ENCODE peak calls at places on chromosome 3, in six cellular contexts. V is AG09309, R is colonic mucosa, H is epithelial cell of esophagus, D is GM12878, Y is PC-3. B is an unnamed sample.

GRCh38 chr3:65927576-65927975 is 111.1 kb downstream of the MAGI1 start:
- DNase-seq in H (peak), V (no peak), Y (peak), R (no peak), D (no peak), B (no peak)

GRCh38 chr3:45915080-45915479 is 28.2 kb upstream of the CXCR6 start:
- DNase-seq in D (no peak), V (no peak), H (no peak), R (no peak), Y (no peak), B (no peak)

GRCh38 chr3:110731148-110731547 is 340.5 kb upstream of the NECTIN3 start:
- DNase-seq in R (no peak), V (peak), Y (no peak), D (no peak), H (no peak), B (no peak)

GRCh38 chr3:24123596-24123995 is 178.5 kb downstream of the NR1D2 start:
- DNase-seq in V (no peak), R (no peak), D (no peak), H (peak), Y (peak), B (no peak)

GRCh38 chr3:177726807-177727206 is 529.5 kb upstream of the TBL1XR1 start:
- DNase-seq in D (no peak), V (no peak), H (no peak), R (no peak), Y (no peak), B (no peak)

GRCh38 chr3:11954312-11954934 is 49.8 kb upstream of the SYN2 start:
- DNase-seq in R (peak), H (peak), D (no peak), Y (no peak), V (no peak), B (no peak)

GRCh38 chr3:25424238-25425013 is 3.6 kb upstream of the RARB start:
- DNase-seq in D (no peak), R (no peak), Y (peak), V (no peak), H (peak), B (no peak)

GRCh38 chr3:38095687-38096483 is 41.0 kb downstream of the ACAA1 start:
- DNase-seq in R (no peak), H (no peak), V (no peak), Y (no peak), D (no peak), B (no peak)

GRCh38 chr3:104564045-104564643 is 802.6 kb upstream of the ALCAM start:
- DNase-seq in H (peak), D (no peak), Y (peak), V (peak), R (peak), B (peak)

GRCh38 chr3:177294221-177294620 is 96.9 kb upstream of the TBL1XR1 start:
- DNase-seq in R (no peak), V (peak), Y (peak), H (peak), D (no peak), B (no peak)

GRCh38 chr3:143565943-143566342 is 282.3 kb downstream of the SLC9A9 start:
- DNase-seq in R (no peak), Y (no peak), V (peak), D (no peak), H (peak), B (no peak)

GRCh38 chr3:30632065-30632464 is 25.7 kb downstream of the TGFBR2 start:
- DNase-seq in D (no peak), V (peak), Y (peak), R (no peak), H (no peak), B (no peak)

GRCh38 chr3:138367912-138368311 is 19.5 kb downstream of the MRAS start:
- DNase-seq in Y (no peak), R (no peak), D (no peak), V (no peak), H (no peak), B (no peak)

GRCh38 chr3:179454887-179455286 is 3.6 kb upstream of the GNB4 start:
- DNase-seq in Y (no peak), H (peak), D (no peak), R (no peak), V (no peak), B (no peak)

GRCh38 chr3:165192610-165193192 is 3.5 kb downstream of the SLITRK3 start:
- DNase-seq in Y (no peak), D (no peak), R (no peak), H (no peak), V (no peak), B (no peak)

GRCh38 chr3:32316976-32317375 is 74.7 kb upstream of the CMTM7 start:
- DNase-seq in R (no peak), D (no peak), V (no peak), Y (no peak), H (no peak), B (no peak)

GRCh38 chr3:118534519-118534918 is 500.1 kb downstream of the IGSF11 start:
- DNase-seq in V (no peak), H (no peak), R (no peak), D (no peak), Y (no peak), B (no peak)

GRCh38 chr3:65398953-65399352 is 639.8 kb downstream of the MAGI1 start:
- DNase-seq in H (peak), R (no peak), Y (peak), D (no peak), V (no peak), B (no peak)

GRCh38 chr3:180179562-180179961 is 142.8 kb upstream of the PEX5L start:
- DNase-seq in D (no peak), H (no peak), V (no peak), R (no peak), Y (no peak), B (no peak)

GRCh38 chr3:175585898-175586297 is 726.8 kb downstream of the NAALADL2 start:
- DNase-seq in D (no peak), H (peak), Y (peak), R (no peak), V (no peak), B (no peak)

GRCh38 chr3:177195242-177195940 is 1.9 kb downstream of the TBL1XR1 start:
- DNase-seq in D (no peak), H (peak), Y (peak), V (no peak), R (peak), B (peak)

GRCh38 chr3:148128136-148128535 is 569.6 kb upstream of the AGTR1 start:
- DNase-seq in V (no peak), H (no peak), R (no peak), Y (peak), D (no peak), B (peak)

GRCh38 chr3:143628971-143629370 is 219.3 kb downstream of the SLC9A9 start:
- DNase-seq in H (no peak), V (no peak), D (no peak), Y (no peak), R (no peak), B (no peak)

GRCh38 chr3:179324270-179324754 is 1.5 kb downstream of the ZNF639 start:
- DNase-seq in D (no peak), Y (peak), H (peak), V (no peak), R (no peak), B (peak)

GRCh38 chr3:13149331-13150203 is 76.3 kb upstream of the IQSEC1 start:
- DNase-seq in R (no peak), V (no peak), Y (no peak), H (no peak), D (no peak), B (no peak)
- H3K4me3 ChIP-seq in R (no peak), V (no peak), Y (no peak), H (no peak), D (no peak), B (no peak)

GRCh38 chr3:185820973-185821758 is 3.7 kb downstream of the IGF2BP2 start:
- DNase-seq in R (no peak), V (peak), Y (peak), H (peak), D (no peak), B (no peak)
- H3K4me3 ChIP-seq in R (no peak), V (peak), Y (peak), H (peak), D (no peak), B (no peak)

GRCh38 chr3:156687023-156687422 is 12.6 kb downstream of the TIPARP start:
- DNase-seq in V (no peak), H (no peak), R (no peak), Y (no peak), D (no peak), B (no peak)

GRCh38 chr3:156688849-156689452 is 14.6 kb downstream of the TIPARP start:
- DNase-seq in R (no peak), Y (no peak), H (no peak), D (no peak), V (no peak), B (no peak)

GRCh38 chr3:156682963-156683362 is 8.6 kb downstream of the TIPARP start:
- DNase-seq in H (no peak), R (no peak), D (no peak), V (no peak), Y (no peak), B (no peak)

GRCh38 chr3:156685198-156685597 is 10.8 kb downstream of the TIPARP start:
- DNase-seq in R (no peak), H (peak), D (no peak), V (no peak), Y (no peak), B (peak)

GRCh38 chr3:156685752-156686151 is 11.4 kb downstream of the TIPARP start:
- DNase-seq in R (no peak), H (no peak), Y (no peak), V (no peak), D (no peak), B (peak)
- H3K4me3 ChIP-seq in R (no peak), H (no peak), Y (peak), V (no peak), D (peak), B (no peak)

GRCh38 chr3:41198046-41198445 is 1.3 kb upstream of the CTNNB1 start:
- DNase-seq in V (no peak), Y (no peak), R (no peak), D (no peak), H (no peak), B (no peak)
- H3K4me3 ChIP-seq in V (no peak), Y (no peak), R (no peak), D (no peak), H (no peak), B (no peak)

GRCh38 chr3:10707984-10708868 is 107.8 kb upstream of the SLC6A11 start:
- DNase-seq in H (no peak), R (no peak), Y (no peak), D (no peak), V (no peak), B (no peak)
- H3K4me3 ChIP-seq in H (no peak), R (no peak), Y (no peak), D (no peak), V (no peak), B (no peak)

GRCh38 chr3:16302082-16302631 is 37.1 kb downstream of the OXNAD1 start:
- DNase-seq in D (no peak), H (no peak), V (no peak), R (no peak), Y (no peak), B (no peak)
- H3K4me3 ChIP-seq in D (no peak), H (no peak), V (no peak), R (no peak), Y (no peak), B (no peak)

GRCh38 chr3:98892263-98892662 is 9.2 kb downstream of the DCBLD2 start:
- DNase-seq in V (no peak), R (no peak), D (no peak), Y (no peak), H (no peak), B (no peak)
- H3K4me3 ChIP-seq in V (no peak), R (no peak), D (no peak), Y (peak), H (no peak), B (no peak)

GRCh38 chr3:93906245-93906644 is 67.5 kb downstream of the PROS1 start:
- DNase-seq in D (no peak), H (no peak), Y (no peak), R (no peak), V (no peak), B (no peak)

GRCh38 chr3:93904568-93904967 is 69.1 kb downstream of the PROS1 start:
- DNase-seq in D (no peak), V (no peak), H (peak), R (no peak), Y (peak), B (no peak)

GRCh38 chr3:93907132-93907531 is 66.6 kb downstream of the PROS1 start:
- DNase-seq in H (no peak), V (no peak), R (no peak), D (no peak), Y (no peak), B (no peak)

GRCh38 chr3:93910085-93910484 is 63.6 kb downstream of the PROS1 start:
- DNase-seq in Y (no peak), V (no peak), R (no peak), H (no peak), D (no peak), B (no peak)
- H3K4me3 ChIP-seq in Y (no peak), V (no peak), R (no peak), H (no peak), D (no peak), B (no peak)

DNA sequence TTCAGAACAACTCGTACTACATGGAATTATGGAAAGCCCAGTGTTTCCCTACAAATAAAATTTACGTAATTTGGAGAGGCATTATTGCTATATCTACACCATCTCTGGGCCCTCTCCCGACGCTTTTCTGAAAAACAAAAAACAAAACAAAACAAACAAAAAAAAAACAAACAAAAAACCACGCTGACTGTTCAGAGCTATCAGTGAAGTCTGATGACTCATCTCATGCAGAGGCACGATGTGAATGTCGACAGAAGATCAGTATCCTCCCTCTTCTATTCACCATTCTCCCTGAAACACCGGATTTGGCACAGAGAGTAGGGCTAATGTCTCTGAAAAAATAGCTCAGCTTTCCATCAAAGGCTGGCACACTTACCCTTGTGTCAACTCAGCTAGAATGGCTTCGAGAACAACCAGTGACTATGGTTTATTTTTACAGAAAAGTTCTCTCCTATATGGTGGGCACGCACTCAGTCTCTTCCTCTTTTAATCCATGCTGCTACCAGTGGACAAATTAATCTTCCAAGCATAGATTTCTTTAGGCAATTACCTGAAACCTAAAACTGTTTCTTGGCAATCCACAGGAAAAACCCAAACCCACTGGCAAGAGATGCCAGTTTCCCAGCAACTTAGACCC is 1.5 kb downstream of the CRBN start:
- DNase-seq in H (peak), D (no peak), V (no peak), R (no peak), Y (peak), B (no peak)
- H3K4me3 ChIP-seq in H (peak), D (peak), V (peak), R (no peak), Y (peak), B (peak)

GRCh38 chr3:173800154-173800553 is 402.6 kb downstream of the NLGN1 start:
- DNase-seq in D (no peak), H (no peak), R (no peak), Y (no peak), V (no peak), B (no peak)
- H3K4me3 ChIP-seq in D (no peak), H (no peak), R (no peak), Y (no peak), V (no peak), B (no peak)

B was measured in GM12865.